ENCODE peak calls at places on chromosomes 1 and 21, in six cellular contexts. One of them, this sample, is unnamed.

GRCh38 chr1:155140630-155140953 is 261 bp upstream of the DPM3 start:
- DNase-seq in GM12891: no peak
- DNase-seq in transverse colon: no peak
- DNase-seq in HL-60: no peak
- DNase-seq in spleen: no peak
- DNase-seq in GM12878: no peak
- DNase-seq in this sample: no peak

GRCh38 chr1:59446257-59446901 is 149.5 kb downstream of the FGGY start:
- DNase-seq in GM12891: no peak
- DNase-seq in transverse colon: peak; percentile 10
- DNase-seq in HL-60: no peak
- DNase-seq in spleen: no peak
- DNase-seq in GM12878: no peak
- DNase-seq in this sample: no peak

GRCh38 chr1:165827199-165828102 is at the start of gene UCK2:
- DNase-seq in GM12891: peak; percentile 67
- DNase-seq in transverse colon: peak; percentile 87
- DNase-seq in HL-60: peak; percentile 56
- DNase-seq in spleen: peak; percentile 93
- DNase-seq in GM12878: no peak
- DNase-seq in this sample: peak; percentile 73

GRCh38 chr1:74245168-74245753 is 10.1 kb downstream of the TNNI3K start:
- DNase-seq in GM12891: no peak
- DNase-seq in transverse colon: no peak
- DNase-seq in HL-60: no peak
- DNase-seq in spleen: no peak
- DNase-seq in GM12878: no peak
- DNase-seq in this sample: no peak

GRCh38 chr1:7705908-7706216 is 65.2 kb upstream of the VAMP3 start:
- DNase-seq in GM12891: no peak
- DNase-seq in transverse colon: no peak
- DNase-seq in HL-60: no peak
- DNase-seq in spleen: no peak
- DNase-seq in GM12878: no peak
- DNase-seq in this sample: no peak

GRCh38 chr1:164683235-164683634 is 124.3 kb downstream of the PBX1 start:
- DNase-seq in GM12891: no peak
- DNase-seq in transverse colon: no peak
- DNase-seq in HL-60: no peak
- DNase-seq in spleen: no peak
- DNase-seq in GM12878: no peak
- DNase-seq in this sample: no peak

GRCh38 chr1:31625561-31626272 is 8.2 kb downstream of the HCRTR1 start:
- DNase-seq in GM12891: no peak
- DNase-seq in transverse colon: no peak
- DNase-seq in HL-60: no peak
- DNase-seq in spleen: no peak
- DNase-seq in GM12878: no peak
- DNase-seq in this sample: no peak

GRCh38 chr1:94382163-94382562 is 36.0 kb upstream of the ABCD3 start:
- DNase-seq in GM12891: no peak
- DNase-seq in transverse colon: peak; percentile 48
- DNase-seq in HL-60: peak; percentile 23
- DNase-seq in spleen: no peak
- DNase-seq in GM12878: no peak
- DNase-seq in this sample: no peak

GRCh38 chr21:15560383-15561056 is 169.3 kb upstream of the USP25 start:
- DNase-seq in GM12891: no peak
- DNase-seq in transverse colon: no peak
- DNase-seq in HL-60: no peak
- DNase-seq in spleen: no peak
- DNase-seq in GM12878: no peak
- DNase-seq in this sample: no peak

GRCh38 chr1:2544875-2545638 is 11.1 kb upstream of the TNFRSF14 start:
- DNase-seq in GM12891: no peak
- DNase-seq in transverse colon: no peak
- DNase-seq in HL-60: no peak
- DNase-seq in spleen: peak; percentile 86
- DNase-seq in GM12878: no peak
- DNase-seq in this sample: no peak

GRCh38 chr1:35577071-35577998 is 4.2 kb downstream of the TFAP2E start:
- DNase-seq in GM12891: peak; percentile 73
- DNase-seq in transverse colon: peak; percentile 59
- DNase-seq in HL-60: no peak
- DNase-seq in spleen: peak; percentile 95
- DNase-seq in GM12878: peak; percentile 40
- DNase-seq in this sample: peak; percentile 80

GRCh38 chr1:47993356-47993755 is 3.8 kb downstream of the TRABD2B start:
- DNase-seq in GM12891: no peak
- DNase-seq in transverse colon: no peak
- DNase-seq in HL-60: no peak
- DNase-seq in spleen: no peak
- DNase-seq in GM12878: no peak
- DNase-seq in this sample: no peak

GRCh38 chr1:65846911-65847310 is 54.2 kb downstream of the PDE4B start:
- DNase-seq in GM12891: no peak
- DNase-seq in transverse colon: no peak
- DNase-seq in HL-60: no peak
- DNase-seq in spleen: no peak
- DNase-seq in GM12878: no peak
- DNase-seq in this sample: no peak

GRCh38 chr1:203340112-203340804 is 10.7 kb downstream of the FMOD start:
- DNase-seq in GM12891: peak; percentile 72
- DNase-seq in transverse colon: peak; percentile 79
- DNase-seq in HL-60: no peak
- DNase-seq in spleen: peak; percentile 82
- DNase-seq in GM12878: no peak
- DNase-seq in this sample: peak; percentile 65
- TF ChIP-seq POLR2AphosphoS5 in GM12891: no peak
- TF ChIP-seq POLR2AphosphoS5 in transverse colon: no peak
- TF ChIP-seq POLR2AphosphoS5 in HL-60: no peak
- TF ChIP-seq POLR2AphosphoS5 in spleen: no peak
- TF ChIP-seq POLR2AphosphoS5 in GM12878: no peak
- TF ChIP-seq POLR2AphosphoS5 in this sample: no peak

DNA sequence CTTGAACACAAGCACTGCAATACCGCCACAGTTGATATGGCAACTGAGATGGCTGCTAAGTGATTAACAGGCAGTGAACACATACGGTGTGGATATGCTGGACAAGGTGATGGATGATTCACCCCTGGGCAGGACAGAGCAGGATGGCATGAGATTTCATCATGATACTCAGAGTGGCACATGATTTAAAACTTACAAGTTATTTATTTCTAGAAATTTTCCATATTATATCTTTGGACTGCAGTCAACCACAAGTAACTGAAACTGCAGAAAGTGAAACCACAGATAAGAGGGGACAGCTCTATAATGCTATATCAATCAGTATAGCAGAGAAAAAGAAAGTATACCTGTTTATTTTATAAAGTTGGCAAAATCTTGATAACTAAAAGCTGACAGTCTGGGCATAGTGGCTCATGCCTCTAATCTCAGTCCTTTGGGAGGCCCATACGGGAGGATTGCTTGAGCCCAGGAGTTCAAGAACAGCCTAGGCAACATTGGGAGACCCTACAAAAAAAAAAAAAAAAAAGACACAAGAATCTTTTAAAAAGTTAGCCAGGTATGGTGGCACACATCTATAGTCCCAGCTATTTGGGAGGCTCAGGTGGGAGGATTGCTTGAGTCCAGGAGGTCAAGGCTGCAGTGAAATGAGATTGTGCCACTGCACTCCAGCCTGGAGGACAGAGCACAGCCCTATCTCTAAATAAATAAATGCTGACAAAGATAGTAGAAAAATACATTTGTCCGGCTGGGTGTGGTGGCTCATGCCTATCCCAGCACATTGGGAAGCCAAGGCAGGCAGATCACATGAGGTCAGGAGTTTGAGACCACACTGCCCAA is 48.1 kb downstream of the PHACTR4 start:
- DNase-seq in GM12891: no peak
- DNase-seq in transverse colon: no peak
- DNase-seq in HL-60: peak; percentile 17
- DNase-seq in spleen: no peak
- DNase-seq in GM12878: no peak
- DNase-seq in this sample: no peak
- TF ChIP-seq POLR2AphosphoS5 in GM12891: no peak
- TF ChIP-seq POLR2AphosphoS5 in transverse colon: no peak
- TF ChIP-seq POLR2AphosphoS5 in HL-60: no peak
- TF ChIP-seq POLR2AphosphoS5 in spleen: no peak
- TF ChIP-seq POLR2AphosphoS5 in GM12878: no peak
- TF ChIP-seq POLR2AphosphoS5 in this sample: no peak

GRCh38 chr1:220732137-220732536 is 16.0 kb upstream of the MTARC2 start:
- DNase-seq in GM12891: no peak
- DNase-seq in transverse colon: no peak
- DNase-seq in HL-60: no peak
- DNase-seq in spleen: no peak
- DNase-seq in GM12878: no peak
- DNase-seq in this sample: no peak

GRCh38 chr1:220733090-220733569 is 15.0 kb upstream of the MTARC2 start:
- DNase-seq in GM12891: peak; percentile 35
- DNase-seq in transverse colon: peak; percentile 84
- DNase-seq in HL-60: peak; percentile 77
- DNase-seq in spleen: peak; percentile 90
- DNase-seq in GM12878: peak; percentile 13
- DNase-seq in this sample: peak; percentile 47

GRCh38 chr1:220732621-220733020 is 15.5 kb upstream of the MTARC2 start:
- DNase-seq in GM12891: no peak
- DNase-seq in transverse colon: no peak
- DNase-seq in HL-60: no peak
- DNase-seq in spleen: no peak
- DNase-seq in GM12878: no peak
- DNase-seq in this sample: no peak

GRCh38 chr1:220734571-220735326 is 13.4 kb upstream of the MTARC2 start:
- DNase-seq in GM12891: no peak
- DNase-seq in transverse colon: peak; percentile 26
- DNase-seq in HL-60: no peak
- DNase-seq in spleen: no peak
- DNase-seq in GM12878: no peak
- DNase-seq in this sample: no peak
- TF ChIP-seq POLR2AphosphoS5 in GM12891: no peak
- TF ChIP-seq POLR2AphosphoS5 in transverse colon: peak; percentile 65
- TF ChIP-seq POLR2AphosphoS5 in HL-60: no peak
- TF ChIP-seq POLR2AphosphoS5 in spleen: no peak
- TF ChIP-seq POLR2AphosphoS5 in GM12878: no peak
- TF ChIP-seq POLR2AphosphoS5 in this sample: no peak

DNA sequence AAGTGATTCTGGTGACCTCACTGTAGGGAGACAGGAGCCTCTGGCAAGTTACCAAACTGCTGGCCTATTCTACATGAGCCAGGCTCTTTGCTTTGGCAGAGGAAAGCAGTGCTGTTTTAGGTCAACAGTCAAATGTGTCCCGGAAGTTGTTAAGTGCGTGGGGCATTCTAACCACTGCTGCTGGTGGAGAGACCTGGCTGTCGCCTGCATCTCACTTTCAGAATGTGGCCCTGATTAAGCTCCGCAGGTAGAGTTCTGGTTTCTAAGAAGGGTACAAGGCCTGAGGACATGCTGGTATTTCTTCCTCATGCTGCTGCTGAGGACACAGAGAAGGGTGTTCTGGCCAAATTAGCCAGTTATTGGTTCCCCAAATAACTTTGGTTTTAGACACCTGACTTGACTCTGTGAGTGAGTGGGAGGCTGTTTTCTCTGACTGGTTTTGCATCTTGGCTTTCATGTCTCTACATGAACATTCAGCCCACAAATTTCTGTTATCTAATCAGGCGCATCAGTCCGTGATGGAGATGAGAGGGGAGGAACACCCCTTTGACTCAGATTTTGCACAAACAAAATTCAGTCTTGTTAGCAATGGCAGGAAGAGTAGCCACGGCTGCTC is 120.8 kb downstream of the LMO4 start:
- DNase-seq in GM12891: peak; percentile 10
- DNase-seq in transverse colon: peak; percentile 70
- DNase-seq in HL-60: no peak
- DNase-seq in spleen: no peak
- DNase-seq in GM12878: peak; percentile 98
- DNase-seq in this sample: peak; percentile 15
- TF ChIP-seq POLR2AphosphoS5 in GM12891: peak; percentile 49
- TF ChIP-seq POLR2AphosphoS5 in transverse colon: no peak
- TF ChIP-seq POLR2AphosphoS5 in HL-60: no peak
- TF ChIP-seq POLR2AphosphoS5 in spleen: no peak
- TF ChIP-seq POLR2AphosphoS5 in GM12878: peak; percentile 50
- TF ChIP-seq POLR2AphosphoS5 in this sample: peak; percentile 18